ENCODE peak calls at places on chromosomes 1 and 21, in four cellular contexts. B is HL-60, F is HCT116, C is psoas muscle. A is an unnamed sample.

GRCh38 chr1:212225416-212225815 is 59.8 kb upstream of the PPP2R5A start:
- DNase-seq in B (no peak), F (no peak), C (no peak), A (no peak)

GRCh38 chr1:50783286-50783685 is 176.8 kb downstream of the FAF1 start:
- DNase-seq in B (no peak), F (no peak), C (peak; percentile 32), A (no peak)

GRCh38 chr1:220339581-220339980 is 67.3 kb upstream of the RAB3GAP2 start:
- DNase-seq in B (no peak), F (no peak), C (no peak), A (no peak)

GRCh38 chr1:77652970-77653516 is 29.4 kb downstream of the ZZZ3 start:
- DNase-seq in B (no peak), F (no peak), C (no peak), A (no peak)

GRCh38 chr1:52139817-52140540 is 1.9 kb upstream of the ZFYVE9 start:
- DNase-seq in B (peak; percentile 61), F (no peak), C (no peak), A (no peak)

GRCh38 chr1:167697667-167698141 is 24.1 kb upstream of the MPZL1 start:
- DNase-seq in B (no peak), F (no peak), C (peak; percentile 93), A (peak; percentile 28)

GRCh38 chr1:13732971-13733667 is 33.1 kb downstream of the PRDM2 start:
- DNase-seq in B (no peak), F (no peak), C (no peak), A (no peak)

GRCh38 chr1:2046225-2046917 is 3.8 kb upstream of the PRKCZ start:
- DNase-seq in B (peak; percentile 30), F (peak; percentile 57), C (no peak), A (no peak)

GRCh38 chr1:186340772-186341171 is 34.3 kb downstream of the TPR start:
- DNase-seq in B (no peak), F (no peak), C (no peak), A (no peak)

GRCh38 chr1:93437976-93438605 is 9.8 kb upstream of the FNBP1L start:
- DNase-seq in B (no peak), F (no peak), C (no peak), A (no peak)

GRCh38 chr1:11053758-11054137 is 6.1 kb downstream of the SRM start:
- DNase-seq in B (peak; percentile 50), F (no peak), C (no peak), A (no peak)

GRCh38 chr1:30377230-30378022 is 346.0 kb downstream of the MATN1 start:
- DNase-seq in B (no peak), F (no peak), C (no peak), A (no peak)

GRCh38 chr1:208154679-208155078 is 89.5 kb downstream of the PLXNA2 start:
- DNase-seq in B (no peak), F (no peak), C (no peak), A (no peak)

GRCh38 chr1:53346007-53346813 is 18.3 kb upstream of the LRP8 start:
- DNase-seq in B (no peak), F (no peak), C (no peak), A (no peak)

GRCh38 chr21:27759091-27759659 is 792.3 kb upstream of the ADAMTS5 start:
- DNase-seq in B (no peak), F (no peak), C (no peak), A (peak; percentile 20)

GRCh38 chr1:1087351-1088035 is 13.4 kb upstream of the RNF223 start:
- DNase-seq in B (no peak), F (no peak), C (no peak), A (no peak)

GRCh38 chr1:233627376-233627775 is 13.5 kb downstream of the KCNK1 start:
- DNase-seq in B (no peak), F (no peak), C (no peak), A (peak; percentile 59)

GRCh38 chr1:30589083-30589482 is 134.3 kb downstream of the MATN1 start:
- DNase-seq in B (no peak), F (no peak), C (no peak), A (no peak)

GRCh38 chr1:8789314-8790214 is 27.9 kb downstream of the RERE start:
- DNase-seq in B (no peak), F (no peak), C (no peak), A (no peak)

GRCh38 chr21:44872568-44873355 is 728 bp downstream of the PTTG1IP start:
- DNase-seq in B (peak; percentile 35), F (no peak), C (peak; percentile 73), A (peak; percentile 22)

GRCh38 chr1:221101792-221102191 is 222.5 kb downstream of the HLX start:
- DNase-seq in B (no peak), F (no peak), C (no peak), A (no peak)

GRCh38 chr1:200302192-200302892 is 107.5 kb downstream of the ZNF281 start:
- DNase-seq in B (no peak), F (no peak), C (no peak), A (peak; percentile 25)

GRCh38 chr1:170662561-170662971 is 1.4 kb upstream of the PRRX1 start:
- DNase-seq in B (no peak), F (no peak), C (no peak), A (no peak)

GRCh38 chr1:170661646-170662411 is 2.1 kb upstream of the PRRX1 start:
- DNase-seq in B (no peak), F (no peak), C (peak; percentile 72), A (no peak)

GRCh38 chr1:170659404-170660035 is 4.4 kb upstream of the PRRX1 start:
- DNase-seq in B (no peak), F (no peak), C (no peak), A (no peak)

GRCh38 chr1:170660281-170660713 is 3.6 kb upstream of the PRRX1 start:
- DNase-seq in B (no peak), F (no peak), C (no peak), A (no peak)

GRCh38 chr1:170660874-170661645 is 2.9 kb upstream of the PRRX1 start:
- DNase-seq in B (no peak), F (no peak), C (peak; percentile 60), A (no peak)
- H3K27me3 ChIP-seq in B (peaks cover 56% of the 10 kb centered on the region), F (no peaks in the 10 kb centered on the region), C (no peaks in the 10 kb centered on the region), A (no peaks in the 10 kb centered on the region)

DNA sequence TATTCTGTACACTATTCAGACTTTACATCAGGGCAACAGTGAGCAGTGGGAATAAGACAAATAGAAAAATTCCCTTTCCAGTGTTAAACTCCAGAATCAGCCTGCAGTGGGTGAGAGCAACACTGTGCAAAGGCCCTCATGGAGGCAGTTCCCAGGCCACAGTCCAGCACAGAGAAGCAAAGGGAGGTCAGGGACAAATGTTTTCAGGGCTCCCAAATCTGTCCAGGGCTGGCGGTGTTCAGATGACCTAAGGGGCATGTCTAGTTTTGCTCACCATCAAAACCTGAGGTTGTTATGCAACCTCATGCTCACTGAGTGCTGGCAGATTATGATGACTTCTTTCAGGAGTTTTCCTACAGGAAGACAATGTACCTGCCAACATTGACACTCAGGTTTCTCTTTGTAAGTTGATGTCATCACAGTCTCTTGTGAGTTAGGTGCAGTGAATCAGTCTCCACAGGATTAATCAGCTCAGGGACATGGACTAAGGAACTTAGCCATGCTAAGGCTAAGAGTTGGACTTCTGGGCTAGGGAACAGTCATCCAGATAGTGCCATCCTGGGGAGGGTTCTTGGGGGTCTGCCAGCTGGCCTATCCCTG is 3.6 kb upstream of the LCE5A start:
- DNase-seq in B (no peak), F (no peak), C (no peak), A (no peak)
- H3K27me3 ChIP-seq in B (peaks cover 3% of the 10 kb centered on the region), F (no peaks in the 10 kb centered on the region), C (no peaks in the 10 kb centered on the region), A (peaks cover 36% of the 10 kb centered on the region)

DNA sequence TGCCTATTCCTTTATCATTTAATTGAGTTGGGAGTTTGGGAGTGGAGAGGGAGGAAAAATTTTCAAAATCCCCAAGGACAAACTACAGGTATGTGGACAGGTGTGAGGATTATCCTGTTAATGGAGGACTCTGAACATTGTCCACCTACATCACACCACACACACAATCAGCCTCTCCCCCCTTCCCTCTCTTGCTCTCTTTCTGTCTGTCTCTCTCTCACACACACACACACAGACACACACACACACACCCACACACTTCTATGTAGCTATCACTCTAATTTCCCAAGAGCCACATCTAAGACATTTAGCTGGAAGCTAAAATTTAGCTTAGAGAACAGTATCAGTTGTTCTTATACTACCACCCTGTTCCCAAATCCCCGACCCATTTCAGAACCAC is 1.5 kb downstream of the S100A8 start:
- DNase-seq in B (no peak), F (no peak), C (no peak), A (no peak)
- H3K27me3 ChIP-seq in B (no peaks in the 10 kb centered on the region), F (peaks cover 73% of the 10 kb centered on the region), C (no peaks in the 10 kb centered on the region), A (no peaks in the 10 kb centered on the region)

GRCh38 chr21:41761211-41762181 is 5.4 kb downstream of the RIPK4 start:
- DNase-seq in B (peak; percentile 24), F (no peak), C (peak; percentile 75), A (no peak)

GRCh38 chr21:41763996-41764395 is 2.9 kb downstream of the RIPK4 start:
- DNase-seq in B (no peak), F (no peak), C (no peak), A (no peak)

GRCh38 chr21:41762753-41763152 is 4.1 kb downstream of the RIPK4 start:
- DNase-seq in B (no peak), F (no peak), C (no peak), A (no peak)

GRCh38 chr21:41763398-41763931 is 3.4 kb downstream of the RIPK4 start:
- DNase-seq in B (no peak), F (no peak), C (no peak), A (no peak)

GRCh38 chr21:41762236-41762635 is 4.6 kb downstream of the RIPK4 start:
- DNase-seq in B (no peak), F (no peak), C (no peak), A (no peak)
- H3K27me3 ChIP-seq in B (peaks cover 23% of the 10 kb centered on the region), F (no peaks in the 10 kb centered on the region), C (peaks cover 80% of the 10 kb centered on the region), A (peaks cover 48% of the 10 kb centered on the region)